ENCODE peak calls at places on chromosomes 11 and 22, in six cellular contexts. E is T follicular helper cell; R is right lobe of liver; Q is upper lobe of right lung; W is naive thymus-derived CD4-positive, alpha-beta T cell; P is cardiac fibroblast. L is an unnamed sample.

GRCh38 chr11:102368472-102368871 is 21.5 kb downstream of the BIRC2 start:
- DNase-seq in E (no peak), Q (no peak), P (no peak), W (no peak), R (no peak), L (peak)

GRCh38 chr11:122578168-122578825 is 77.2 kb upstream of the UBASH3B start:
- DNase-seq in E (no peak), W (no peak), P (no peak), R (no peak), Q (no peak), L (no peak)

GRCh38 chr11:67057410-67057757 is 737 bp downstream of the RHOD start:
- DNase-seq in R (peak), P (no peak), E (no peak), Q (no peak), W (no peak), L (no peak)

GRCh38 chr11:33620423-33621120 is 80.1 kb downstream of the C11orf91 start:
- DNase-seq in R (no peak), Q (no peak), W (no peak), E (no peak), P (peak), L (no peak)

GRCh38 chr11:35932121-35932520 is 11.7 kb upstream of the LDLRAD3 start:
- DNase-seq in W (no peak), P (no peak), E (no peak), Q (no peak), R (no peak), L (no peak)

GRCh38 chr11:77287615-77288273 is 13.7 kb downstream of the GDPD4 start:
- DNase-seq in P (peak), E (no peak), W (no peak), Q (no peak), R (no peak), L (no peak)

GRCh38 chr22:49676230-49676629 is 151.4 kb downstream of the BRD1 start:
- DNase-seq in Q (no peak), R (no peak), W (no peak), E (no peak), P (no peak), L (no peak)

GRCh38 chr11:122937978-122938377 is 43.7 kb downstream of the BSX start:
- DNase-seq in Q (no peak), R (no peak), E (no peak), W (no peak), P (no peak), L (no peak)

GRCh38 chr11:70891844-70892380 is 360.5 kb downstream of the SHANK2 start:
- DNase-seq in W (no peak), E (no peak), P (no peak), R (no peak), Q (no peak), L (no peak)

GRCh38 chr11:2156416-2157182 is 4.4 kb downstream of the INS start:
- DNase-seq in Q (peak), R (peak), E (peak), P (peak), W (peak), L (peak)

GRCh38 chr11:6232899-6233298 is 1.5 kb downstream of the FHIP1B start:
- DNase-seq in E (no peak), R (no peak), W (no peak), P (no peak), Q (no peak), L (no peak)

GRCh38 chr11:93251922-93252321 is 54.1 kb upstream of the SLC36A4 start:
- DNase-seq in Q (no peak), E (no peak), W (no peak), P (no peak), R (no peak), L (no peak)

GRCh38 chr11:100003985-100004384 is 683.1 kb upstream of the ARHGAP42 start:
- DNase-seq in P (peak), E (no peak), W (no peak), R (no peak), Q (no peak), L (no peak)

GRCh38 chr11:92775277-92775676 is 194.2 kb upstream of the MTNR1B start:
- DNase-seq in R (no peak), P (no peak), Q (no peak), W (no peak), E (no peak), L (no peak)

GRCh38 chr11:27933992-27934829 is 173.7 kb downstream of the KIF18A start:
- DNase-seq in Q (no peak), R (no peak), P (peak), W (no peak), E (no peak), L (no peak)

GRCh38 chr11:46649180-46649738 is 31.9 kb downstream of the ATG13 start:
- DNase-seq in R (peak), W (no peak), E (no peak), Q (no peak), P (peak), L (no peak)

GRCh38 chr11:47915407-47916137 is 64.8 kb upstream of the PTPRJ start:
- DNase-seq in R (no peak), E (peak), Q (no peak), W (peak), P (no peak), L (peak)

GRCh38 chr11:28939381-28939780 is 831.2 kb downstream of the METTL15 start:
- DNase-seq in P (no peak), Q (no peak), W (no peak), E (no peak), R (no peak), L (no peak)

GRCh38 chr11:121372671-121373429 is 79.3 kb upstream of the SORL1 start:
- DNase-seq in E (no peak), R (no peak), W (peak), P (no peak), Q (no peak), L (no peak)

GRCh38 chr22:37440875-37441274 is 13.6 kb upstream of the ELFN2 start:
- DNase-seq in E (no peak), Q (no peak), W (no peak), P (no peak), R (no peak), L (no peak)

GRCh38 chr11:133894956-133895549 is 49.7 kb upstream of the SPATA19 start:
- DNase-seq in W (no peak), E (no peak), Q (no peak), R (no peak), P (peak), L (no peak)

GRCh38 chr11:100808904-100809491 is 121.9 kb downstream of the ARHGAP42 start:
- DNase-seq in R (no peak), E (no peak), Q (no peak), P (peak), W (no peak), L (no peak)

GRCh38 chr11:120112174-120112796 is 25.6 kb downstream of the TRIM29 start:
- DNase-seq in Q (no peak), W (no peak), E (no peak), P (no peak), R (no peak), L (no peak)

GRCh38 chr22:45580703-45581381 is 78.2 kb downstream of the FBLN1 start:
- DNase-seq in W (no peak), E (no peak), R (no peak), P (no peak), Q (no peak), L (no peak)

GRCh38 chr11:42709216-42709615 is 602.6 kb upstream of the API5 start:
- DNase-seq in E (no peak), P (no peak), W (no peak), Q (no peak), R (no peak), L (no peak)

GRCh38 chr11:67006029-67006884 is 16.7 kb upstream of the SYT12 start:
- DNase-seq in R (no peak), P (no peak), Q (no peak), W (peak), E (no peak), L (no peak)

L was measured in T-helper 1 cell.